ENCODE peak calls at places on chromosomes 4 and X, in six cellular contexts. E is breast epithelium, Q is HCT116, C is spleen, I is K562, P is vagina. Z is an unnamed sample.

GRCh38 chrX:44669626-44670025 is 127.0 kb upstream of the FUNDC1 start:
- DNase-seq in C (no peak), I (no peak), Q (no peak), P (no peak), E (no peak), Z (no peak)

GRCh38 chr4:77433102-77433733 is 172.4 kb upstream of the CXCL13 start:
- DNase-seq in I (peak), C (no peak), E (no peak), P (no peak), Q (peak), Z (peak)

GRCh38 chr4:155588437-155588836 is 78.2 kb upstream of the GUCY1A1 start:
- DNase-seq in I (no peak), P (no peak), Q (no peak), E (no peak), C (no peak), Z (no peak)

GRCh38 chr4:7344650-7345049 is 90.1 kb downstream of the PSAPL1 start:
- DNase-seq in E (no peak), I (no peak), C (no peak), P (no peak), Q (no peak), Z (no peak)

GRCh38 chrX:39144965-39145364 is 343.7 kb downstream of the MID1IP1 start:
- DNase-seq in P (no peak), I (no peak), C (no peak), Q (no peak), E (no peak), Z (peak)

GRCh38 chr4:183729430-183730328 is 70.6 kb downstream of the TRAPPC11 start:
- DNase-seq in Q (no peak), P (no peak), I (no peak), C (no peak), E (no peak), Z (no peak)

GRCh38 chrX:136028383-136028984 is 43.2 kb downstream of the SLC9A6 start:
- DNase-seq in Q (peak), C (no peak), P (no peak), E (no peak), I (peak), Z (peak)

GRCh38 chr4:115720611-115721010 is 607.2 kb upstream of the NDST4 start:
- DNase-seq in E (no peak), I (no peak), P (no peak), Q (no peak), C (no peak), Z (no peak)

GRCh38 chr4:26912810-26913209 is 52.2 kb downstream of the STIM2 start:
- DNase-seq in Q (no peak), C (no peak), E (no peak), I (no peak), P (no peak), Z (no peak)

GRCh38 chr4:8439914-8440490 is 521 bp downstream of the ACOX3 start:
- DNase-seq in Q (no peak), C (no peak), E (no peak), I (no peak), P (no peak), Z (peak)

GRCh38 chr4:31702291-31702690 is 982.1 kb downstream of the PCDH7 start:
- DNase-seq in I (no peak), C (no peak), P (no peak), Q (no peak), E (no peak), Z (no peak)

GRCh38 chr4:133891001-133891400 is 310.6 kb downstream of the PABPC4L start:
- DNase-seq in I (no peak), E (no peak), C (no peak), Q (no peak), P (no peak), Z (no peak)

GRCh38 chrX:87392369-87392768 is 125.2 kb upstream of the KLHL4 start:
- DNase-seq in C (no peak), I (no peak), P (no peak), Q (no peak), E (no peak), Z (no peak)

GRCh38 chr4:168499241-168499640 is 2.4 kb downstream of the PALLD start:
- DNase-seq in Q (no peak), E (no peak), P (no peak), I (no peak), C (no peak), Z (peak)

GRCh38 chr4:150867148-150867547 is 147.9 kb downstream of the LRBA start:
- DNase-seq in C (no peak), E (no peak), I (peak), P (no peak), Q (peak), Z (peak)

GRCh38 chr4:164779811-164780216 is 25.9 kb downstream of the SMIM31 start:
- DNase-seq in P (no peak), C (no peak), E (no peak), I (peak), Q (peak), Z (peak)

GRCh38 chr4:158280856-158281255 is 70.6 kb downstream of the TMEM144 start:
- DNase-seq in Q (no peak), I (no peak), P (no peak), E (no peak), C (no peak), Z (no peak)

GRCh38 chr4:112130903-112131302 is 14.4 kb upstream of the FAM241A start:
- DNase-seq in E (no peak), C (no peak), I (no peak), P (no peak), Q (no peak), Z (no peak)

GRCh38 chrX:73127700-73128241 is 48.5 kb upstream of the PABPC1L2A start:
- DNase-seq in I (no peak), C (peak), E (no peak), P (no peak), Q (no peak), Z (no peak)

GRCh38 chr4:159158083-159158617 is 55.3 kb downstream of the RAPGEF2 start:
- DNase-seq in E (no peak), C (no peak), P (no peak), I (no peak), Q (no peak), Z (no peak)

GRCh38 chr4:106201373-106201772 is 114.6 kb downstream of the TBCK start:
- DNase-seq in P (no peak), E (no peak), C (no peak), Q (no peak), I (no peak), Z (peak)

GRCh38 chrX:70436380-70436779 is 8.3 kb upstream of the DLG3 start:
- DNase-seq in Q (no peak), E (no peak), C (no peak), P (no peak), I (peak), Z (no peak)

GRCh38 chrX:39609941-39610340 is 487.8 kb downstream of the BCOR start:
- DNase-seq in I (no peak), Q (no peak), C (no peak), P (no peak), E (no peak), Z (no peak)

GRCh38 chrX:17564689-17565409 is 172.4 kb upstream of the SCML1 start:
- DNase-seq in I (no peak), P (no peak), E (no peak), C (no peak), Q (no peak), Z (peak)

GRCh38 chr4:158371158-158371557 is 150.5 kb upstream of the RXFP1 start:
- DNase-seq in P (no peak), C (no peak), E (no peak), Q (no peak), I (no peak), Z (no peak)

GRCh38 chr4:97987019-97987648 is 156.1 kb downstream of the STPG2 start:
- DNase-seq in P (no peak), E (no peak), I (no peak), Q (peak), C (no peak), Z (no peak)

GRCh38 chrX:72635930-72636329 is 63.3 kb upstream of the HDAC8 start:
- DNase-seq in P (no peak), C (no peak), E (no peak), I (no peak), Q (no peak), Z (no peak)

GRCh38 chr4:88341227-88342192 is 37.1 kb upstream of the HERC6 start:
- DNase-seq in P (no peak), E (no peak), I (no peak), C (no peak), Q (no peak), Z (no peak)

GRCh38 chrX:108001218-108001814 is 19.1 kb upstream of the TEX13B start:
- DNase-seq in I (peak), P (no peak), C (no peak), Q (peak), E (no peak), Z (peak)

GRCh38 chr4:17726911-17727310 is 54.5 kb downstream of the FAM184B start:
- DNase-seq in Q (no peak), E (no peak), C (no peak), P (no peak), I (no peak), Z (no peak)

GRCh38 chr4:47662975-47663374 is 174.9 kb downstream of the CORIN start:
- DNase-seq in C (no peak), I (peak), P (no peak), E (no peak), Q (peak), Z (no peak)

GRCh38 chr4:176188654-176189053 is 6.7 kb downstream of the SPATA4 start:
- DNase-seq in C (no peak), P (no peak), E (no peak), I (no peak), Q (no peak), Z (no peak)

GRCh38 chr4:16197842-16198241 is 28.4 kb downstream of the TAPT1 start:
- DNase-seq in C (no peak), I (no peak), P (no peak), Q (no peak), E (no peak), Z (no peak)

GRCh38 chr4:7735961-7736360 is 203.7 kb downstream of the AFAP1 start:
- DNase-seq in I (no peak), C (peak), Q (no peak), E (no peak), P (no peak), Z (no peak)

GRCh38 chrX:97266406-97267121 is 382.9 kb downstream of the RPA4 start:
- DNase-seq in Q (no peak), E (no peak), P (no peak), I (no peak), C (no peak), Z (no peak)

GRCh38 chr4:84985952-84986351 is 19.5 kb upstream of the WDFY3 start:
- DNase-seq in I (no peak), Q (peak), E (no peak), C (no peak), P (no peak), Z (no peak)

GRCh38 chrX:30212172-30212571 is 3.2 kb upstream of the MAGEB2 start:
- DNase-seq in I (no peak), E (no peak), Q (no peak), P (no peak), C (no peak), Z (no peak)

GRCh38 chr4:161554372-161554990 is 609.3 kb downstream of the FSTL5 start:
- DNase-seq in P (no peak), C (no peak), I (no peak), E (no peak), Q (no peak), Z (no peak)

GRCh38 chr4:7358100-7358735 is 76.5 kb downstream of the PSAPL1 start:
- DNase-seq in P (no peak), C (no peak), Q (peak), I (no peak), E (no peak), Z (no peak)

DNA sequence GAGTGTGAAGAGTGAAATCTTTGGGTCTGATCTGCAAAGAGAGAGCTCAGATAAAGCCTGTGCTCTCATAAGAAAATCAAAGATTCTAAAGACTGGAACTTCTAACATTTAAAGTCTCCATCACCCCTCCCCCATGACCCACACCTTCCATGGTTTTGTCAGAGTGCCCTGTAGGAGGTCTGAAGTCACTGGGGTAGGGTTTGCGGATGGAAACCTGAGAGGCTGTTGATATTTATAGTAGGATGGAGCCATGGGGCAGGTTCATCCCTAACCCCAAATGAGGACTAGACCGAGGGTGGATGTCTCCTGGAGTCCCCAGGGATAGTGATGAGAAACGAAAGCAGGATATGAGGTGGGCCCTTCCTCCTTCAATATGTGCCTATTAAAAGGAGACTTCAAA is 28.4 kb upstream of the NLGN4X start:
- DNase-seq in E (no peak), C (no peak), Q (no peak), I (no peak), P (no peak), Z (no peak)
- H3K4me3 ChIP-seq in E (no peak), C (no peak), Q (no peak), I (no peak), P (no peak), Z (no peak)

GRCh38 chr4:123127865-123128264 is 205.5 kb upstream of the NUDT6 start:
- DNase-seq in I (no peak), Q (no peak), P (no peak), C (no peak), E (no peak), Z (no peak)
- TF ChIP-seq POLR2AphosphoS5 in I (no peak), Q (no peak), P (no peak), C (no peak), E (no peak), Z (no peak)

GRCh38 chr4:28449080-28449479 is 1588.4 kb downstream of the STIM2 start:
- DNase-seq in P (no peak), E (no peak), C (no peak), Q (no peak), I (no peak), Z (no peak)
- H3K4me3 ChIP-seq in P (no peak), E (no peak), C (no peak), Q (no peak), I (no peak), Z (no peak)

GRCh38 chr4:119027815-119028214 is 107.8 kb upstream of the MYOZ2 start:
- DNase-seq in C (no peak), P (no peak), Q (no peak), I (no peak), E (no peak), Z (no peak)
- TF ChIP-seq POLR2AphosphoS5 in C (no peak), P (no peak), Q (no peak), I (no peak), E (no peak), Z (no peak)

DNA sequence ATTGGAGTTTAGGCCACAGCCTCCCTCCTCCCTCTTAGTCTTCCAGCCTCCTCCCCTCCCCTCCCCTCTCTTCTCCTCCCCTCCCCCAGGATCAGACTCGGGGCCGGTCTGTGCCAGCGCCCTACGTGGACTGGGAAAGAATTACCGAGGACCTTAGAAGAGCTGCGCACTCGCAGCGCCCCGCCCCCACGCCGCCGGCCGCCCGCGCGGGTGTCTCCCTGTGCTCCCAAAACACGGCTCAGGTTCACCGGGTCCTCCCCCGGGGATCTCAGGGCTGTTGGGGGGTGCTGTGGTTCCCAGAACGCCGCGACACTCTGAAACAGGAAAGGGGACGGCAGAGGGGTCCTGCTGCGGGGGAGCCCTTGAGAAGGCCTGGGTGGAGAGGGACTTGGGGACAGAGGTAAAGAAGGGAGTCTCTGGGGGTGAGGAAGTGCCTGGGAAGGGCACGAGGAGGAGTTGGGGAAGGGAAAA is 122.2 kb upstream of the TBL1X start:
- DNase-seq in E (peak), P (no peak), Q (peak), C (peak), I (peak), Z (peak)
- H3K4me3 ChIP-seq in E (no peak), P (peak), Q (peak), C (no peak), I (peak), Z (no peak)

GRCh38 chr4:41580007-41580406 is 42.0 kb downstream of the LIMCH1 start:
- DNase-seq in I (no peak), P (no peak), C (no peak), E (no peak), Q (no peak), Z (no peak)
- TF ChIP-seq POLR2AphosphoS5 in I (no peak), P (no peak), C (no peak), E (no peak), Q (no peak), Z (no peak)

GRCh38 chr4:108763226-108763593 is 357 bp upstream of the ETNPPL start:
- DNase-seq in P (no peak), E (no peak), C (no peak), I (no peak), Q (no peak), Z (no peak)
- H3K4me3 ChIP-seq in P (peak), E (peak), C (peak), I (peak), Q (no peak), Z (no peak)

Z was measured in HL-60.